ENCODE peak calls at places on chromosomes 16 and 17, in eight cellular contexts. D is activated CD4-positive, alpha-beta T cell treated with anti-CD3 and anti-CD28 coated beads, Interleukin-2, amount 50 U/mL, for 1 hour; I is stimulated activated CD8-positive, alpha-beta memory T cell treated with anti-CD3 and anti-CD28 coated beads, Interleukin-12 subunit alpha, Interleukin-12 subunit beta, amount 100 ng/mL, for 1 hour; N is fibroblast of villous mesenchyme; R is COR-L47; K is cardiac fibroblast; Q is astrocyte of the spinal cord; X is uterus. G is an unnamed sample.

GRCh38 chr17:8122923-8123694 is 797 bp downstream of the HES7 start:
- DNase-seq in N (peak), R (no peak), Q (no peak), X (peak), K (peak), I (no peak), D (no peak), G (peak)

GRCh38 chr17:36943250-36944220 is 5.2 kb upstream of the AATF start:
- DNase-seq in R (no peak), I (no peak), D (no peak), X (peak), Q (no peak), K (no peak), N (no peak), G (no peak)

GRCh38 chr16:27225536-27226360 is 22.4 kb downstream of the KDM8 start:
- DNase-seq in Q (no peak), I (no peak), R (peak), X (no peak), N (no peak), K (no peak), D (no peak), G (no peak)

GRCh38 chr16:87435399-87436224 is 43.5 kb downstream of the MAP1LC3B start:
- DNase-seq in N (peak), D (no peak), I (no peak), Q (peak), K (peak), X (peak), R (no peak), G (peak)

GRCh38 chr17:29563816-29564215 is 3.0 kb downstream of the ABHD15 start:
- DNase-seq in I (no peak), R (no peak), K (no peak), Q (no peak), N (no peak), X (no peak), D (no peak), G (no peak)

GRCh38 chr17:2909853-2910234 is 113.6 kb downstream of the RAP1GAP2 start:
- DNase-seq in N (no peak), X (no peak), K (no peak), R (no peak), D (no peak), I (no peak), Q (no peak), G (no peak)

GRCh38 chr17:78159575-78160158 is 8.7 kb upstream of the SYNGR2 start:
- DNase-seq in N (peak), R (no peak), Q (peak), X (no peak), D (no peak), K (peak), I (no peak), G (peak)

GRCh38 chr17:68587847-68588246 is 13.3 kb downstream of the FAM20A start:
- DNase-seq in D (no peak), X (no peak), N (no peak), Q (no peak), R (no peak), I (no peak), K (peak), G (no peak)

GRCh38 chr17:63500548-63501390 is 22.4 kb upstream of the KCNH6 start:
- DNase-seq in I (no peak), N (no peak), R (no peak), D (no peak), K (no peak), Q (no peak), X (no peak), G (no peak)

GRCh38 chr17:59332890-59333377 is 1.5 kb downstream of the YPEL2 start:
- DNase-seq in D (no peak), X (peak), K (peak), Q (no peak), N (peak), R (no peak), I (no peak), G (peak)

GRCh38 chr16:4529085-4530060 is 9.2 kb downstream of the CDIP1 start:
- DNase-seq in D (no peak), X (no peak), R (no peak), I (no peak), Q (peak), K (no peak), N (peak), G (peak)